ENCODE peak calls at places on chromosome 2, in six cellular contexts. G is uterus, C is NCI-H2107, K is colonic mucosa, M is head of caudate nucleus, Z is GM12865. O is an unnamed sample.

GRCh38 chr2:65198737-65199136 is 28.9 kb upstream of the ACTR2 start:
- DNase-seq in G (no peak), K (no peak), C (no peak), M (no peak), Z (no peak), O (no peak)

GRCh38 chr2:225735844-225736243 is 336.3 kb downstream of the NYAP2 start:
- DNase-seq in Z (no peak), M (no peak), C (no peak), G (peak), K (no peak), O (no peak)

GRCh38 chr2:190060626-190061025 is 1.9 kb downstream of the MSTN start:
- DNase-seq in K (no peak), G (no peak), Z (no peak), M (no peak), C (no peak), O (no peak)

GRCh38 chr2:46082531-46083485 is 214.4 kb upstream of the EPAS1 start:
- DNase-seq in M (no peak), C (no peak), K (no peak), Z (no peak), G (no peak), O (no peak)

GRCh38 chr2:96964221-96964905 is 22.0 kb downstream of the FAM178B start:
- DNase-seq in K (peak), G (no peak), C (no peak), Z (no peak), M (no peak), O (no peak)

GRCh38 chr2:73987109-73987947 is 2.6 kb downstream of the TET3 start:
- DNase-seq in K (peak), G (no peak), C (no peak), Z (peak), M (no peak), O (no peak)

GRCh38 chr2:64636105-64636873 is 17.4 kb downstream of the SERTAD2 start:
- DNase-seq in M (no peak), K (no peak), G (no peak), Z (peak), C (no peak), O (no peak)

GRCh38 chr2:12539771-12540170 is 177.0 kb upstream of the TRIB2 start:
- DNase-seq in Z (no peak), K (no peak), G (no peak), C (no peak), M (no peak), O (no peak)

GRCh38 chr2:19649785-19650380 is 251.9 kb downstream of the TTC32 start:
- DNase-seq in C (no peak), M (no peak), K (no peak), G (no peak), Z (no peak), O (no peak)

GRCh38 chr2:238593678-238594077 is 167.0 kb downstream of the ASB1 start:
- DNase-seq in Z (no peak), G (no peak), M (no peak), K (no peak), C (no peak), O (no peak)

GRCh38 chr2:223725494-223725893 is 111.9 kb downstream of the AP1S3 start:
- DNase-seq in C (no peak), Z (no peak), M (peak), G (peak), K (peak), O (no peak)

GRCh38 chr2:102286041-102286440 is 25.3 kb upstream of the IL1RL1 start:
- DNase-seq in Z (no peak), C (no peak), K (no peak), G (no peak), M (no peak), O (no peak)

GRCh38 chr2:186274936-186275575 is 211.0 kb upstream of the ZC3H15 start:
- DNase-seq in M (no peak), Z (no peak), C (no peak), G (no peak), K (no peak), O (no peak)

GRCh38 chr2:135840601-135841000 is 3.6 kb upstream of the LCT start:
- DNase-seq in K (no peak), Z (peak), M (no peak), C (no peak), G (no peak), O (no peak)

GRCh38 chr2:69143726-69144360 is 130.9 kb downstream of the ANTXR1 start:
- DNase-seq in Z (no peak), C (no peak), M (no peak), K (no peak), G (no peak), O (no peak)

GRCh38 chr2:168920504-168921157 is 19.5 kb downstream of the G6PC2 start:
- DNase-seq in G (no peak), C (peak), M (no peak), K (no peak), Z (peak), O (no peak)

GRCh38 chr2:95032868-95033603 is 7.5 kb downstream of the MAL start:
- DNase-seq in M (no peak), Z (no peak), C (no peak), K (no peak), G (no peak), O (no peak)

GRCh38 chr2:84495539-84496146 is 20.7 kb upstream of the DNAH6 start:
- DNase-seq in C (peak), M (no peak), K (peak), G (no peak), Z (peak), O (no peak)

GRCh38 chr2:172098287-172098649 is 4.4 kb downstream of the DLX2 start:
- DNase-seq in C (no peak), K (no peak), Z (no peak), M (no peak), G (no peak), O (no peak)

GRCh38 chr2:135473567-135473966 is 57.5 kb downstream of the ZRANB3 start:
- DNase-seq in M (no peak), C (no peak), K (no peak), Z (peak), G (no peak), O (no peak)

GRCh38 chr2:9753276-9753600 is 90.0 kb upstream of the TAF1B start:
- DNase-seq in M (no peak), C (no peak), K (peak), Z (peak), G (no peak), O (no peak)

GRCh38 chr2:221896505-221897151 is 324.5 kb upstream of the EPHA4 start:
- DNase-seq in G (peak), Z (no peak), M (peak), K (no peak), C (peak), O (no peak)

GRCh38 chr2:157470321-157470720 is 26.4 kb upstream of the CYTIP start:
- DNase-seq in Z (peak), K (no peak), C (no peak), M (no peak), G (no peak), O (no peak)

GRCh38 chr2:29910960-29911359 is 10.4 kb downstream of the ALK start:
- DNase-seq in M (no peak), Z (no peak), C (no peak), K (no peak), G (no peak), O (no peak)

GRCh38 chr2:96159084-96159830 is 14.0 kb upstream of the DUSP2 start:
- DNase-seq in C (no peak), G (no peak), Z (peak), K (no peak), M (no peak), O (no peak)

GRCh38 chr2:44479127-44479887 is 117.6 kb downstream of the CAMKMT start:
- DNase-seq in K (peak), Z (peak), M (no peak), G (no peak), C (peak), O (no peak)

GRCh38 chr2:215919624-215920243 is 93.6 kb downstream of the MREG start:
- DNase-seq in M (no peak), Z (no peak), C (no peak), K (no peak), G (no peak), O (no peak)

GRCh38 chr2:191571163-191571769 is 106.7 kb upstream of the NABP1 start:
- DNase-seq in Z (peak), G (no peak), M (no peak), K (no peak), C (no peak), O (no peak)

GRCh38 chr2:9757430-9758287 is 85.6 kb upstream of the TAF1B start:
- DNase-seq in C (peak), K (no peak), Z (no peak), M (peak), G (no peak), O (no peak)

GRCh38 chr2:170968205-170969003 is 39.4 kb downstream of the GORASP2 start:
- DNase-seq in M (no peak), G (no peak), Z (no peak), C (no peak), K (no peak), O (no peak)

GRCh38 chr2:81467096-81467495 is 1162.5 kb upstream of the LRRTM1 start:
- DNase-seq in Z (no peak), M (no peak), K (no peak), G (no peak), C (no peak), O (no peak)

GRCh38 chr2:43075054-43075593 is 151.3 kb downstream of the ZFP36L2 start:
- DNase-seq in C (no peak), K (peak), G (peak), Z (no peak), M (no peak), O (no peak)

GRCh38 chr2:10813085-10813748 is 632 bp upstream of the PDIA6 start:
- DNase-seq in G (no peak), Z (no peak), K (no peak), C (no peak), M (no peak), O (no peak)

GRCh38 chr2:241868661-241869081 is 858 bp upstream of the RTP5 start:
- DNase-seq in K (no peak), C (no peak), Z (no peak), G (no peak), M (peak), O (no peak)

GRCh38 chr2:168189835-168190426 is 57.5 kb downstream of the STK39 start:
- DNase-seq in G (no peak), Z (no peak), K (no peak), C (no peak), M (no peak), O (no peak)

GRCh38 chr2:13583609-13584008 is 866.9 kb downstream of the TRIB2 start:
- DNase-seq in K (no peak), G (no peak), Z (no peak), M (no peak), C (no peak), O (no peak)

GRCh38 chr2:73258186-73258912 is 24.2 kb downstream of the CCT7 start:
- DNase-seq in K (no peak), M (no peak), C (no peak), Z (no peak), G (no peak), O (no peak)

GRCh38 chr2:236919209-236919608 is 166.5 kb upstream of the COPS8 start:
- DNase-seq in Z (no peak), G (no peak), K (no peak), C (no peak), M (no peak), O (no peak)

GRCh38 chr2:126673215-126673614 is 17.3 kb downstream of the GYPC start:
- DNase-seq in G (no peak), Z (no peak), K (no peak), M (no peak), C (no peak), O (no peak)